ENCODE peak calls at places on chromosomes 12 and 14, in six cellular contexts. F is astrocyte of the spinal cord, P is keratinocyte, R is endothelial cell, X is K562, Y is tibial artery. H is an unnamed sample.

GRCh38 chr12:79374543-79374942 is 316.2 kb downstream of the PAWR start:
- DNase-seq in X (no peak), R (no peak), F (no peak), Y (no peak), P (no peak), H (no peak)

GRCh38 chr14:102421366-102422057 is 58.8 kb downstream of the TECPR2 start:
- DNase-seq in P (no peak), R (no peak), F (no peak), Y (no peak), X (no peak), H (peak; percentile 4)

GRCh38 chr14:57549765-57550420 is 56.2 kb upstream of the CCDC198 start:
- DNase-seq in F (no peak), P (no peak), R (no peak), Y (no peak), X (no peak), H (no peak)

GRCh38 chr12:31868980-31869379 is 90.2 kb upstream of the RESF1 start:
- DNase-seq in R (no peak), X (no peak), P (peak; percentile 7), F (peak; percentile 29), Y (no peak), H (peak; percentile 72)

GRCh38 chr14:75191100-75191499 is 14.7 kb upstream of the TMED10 start:
- DNase-seq in X (no peak), F (no peak), Y (no peak), P (no peak), R (no peak), H (no peak)

GRCh38 chr12:114794049-114794558 is 110.1 kb upstream of the TBX3 start:
- DNase-seq in R (no peak), F (no peak), X (peak; percentile 38), Y (no peak), P (no peak), H (peak; percentile 52)

GRCh38 chr14:35244542-35244941 is 47.6 kb upstream of the PSMA6 start:
- DNase-seq in F (no peak), R (no peak), P (no peak), X (no peak), Y (no peak), H (no peak)

GRCh38 chr12:108519558-108519957 is 4.5 kb downstream of the FICD start:
- DNase-seq in X (peak; percentile 52), F (no peak), Y (no peak), R (no peak), P (no peak), H (no peak)

GRCh38 chr12:80701388-80701787 is 6.0 kb upstream of the MYF6 start:
- DNase-seq in R (no peak), Y (no peak), P (no peak), X (no peak), F (no peak), H (no peak)

GRCh38 chr12:32535260-32535999 is 136.1 kb downstream of the FGD4 start:
- DNase-seq in Y (peak; percentile 85), F (peak; percentile 75), R (peak; percentile 9), X (no peak), P (no peak), H (peak; percentile 87)

GRCh38 chr12:2794261-2794735 is 472 bp upstream of the FKBP4 start:
- DNase-seq in Y (no peak), R (no peak), F (no peak), X (no peak), P (no peak), H (peak; percentile 29)

GRCh38 chr14:91303091-91303923 is 58.8 kb upstream of the GPR68 start:
- DNase-seq in X (peak; percentile 98), P (no peak), Y (no peak), R (peak; percentile 97), F (no peak), H (peak; percentile 67)

GRCh38 chr12:86015026-86015425 is 140.9 kb downstream of the NTS start:
- DNase-seq in R (no peak), Y (no peak), P (no peak), F (no peak), X (no peak), H (no peak)

GRCh38 chr12:77231548-77231947 is 166.2 kb upstream of the E2F7 start:
- DNase-seq in R (no peak), Y (peak; percentile 77), P (no peak), F (peak; percentile 76), X (no peak), H (peak; percentile 69)

GRCh38 chr12:122527478-122527944 is 462 bp downstream of the KNTC1 start:
- DNase-seq in R (no peak), Y (no peak), P (no peak), F (no peak), X (peak; percentile 15), H (peak; percentile 34)

GRCh38 chr12:101173197-101173749 is 36.8 kb downstream of the SLC5A8 start:
- DNase-seq in X (no peak), Y (no peak), F (no peak), P (no peak), R (no peak), H (no peak)

GRCh38 chr12:101174576-101174975 is 35.5 kb downstream of the SLC5A8 start:
- DNase-seq in R (no peak), Y (no peak), F (no peak), X (no peak), P (no peak), H (no peak)

GRCh38 chr12:101166866-101167265 is 43.2 kb downstream of the SLC5A8 start:
- DNase-seq in F (no peak), R (no peak), Y (no peak), P (no peak), X (no peak), H (no peak)

GRCh38 chr12:101168000-101168399 is 42.0 kb downstream of the SLC5A8 start:
- DNase-seq in R (no peak), X (no peak), P (no peak), F (no peak), Y (no peak), H (no peak)

DNA sequence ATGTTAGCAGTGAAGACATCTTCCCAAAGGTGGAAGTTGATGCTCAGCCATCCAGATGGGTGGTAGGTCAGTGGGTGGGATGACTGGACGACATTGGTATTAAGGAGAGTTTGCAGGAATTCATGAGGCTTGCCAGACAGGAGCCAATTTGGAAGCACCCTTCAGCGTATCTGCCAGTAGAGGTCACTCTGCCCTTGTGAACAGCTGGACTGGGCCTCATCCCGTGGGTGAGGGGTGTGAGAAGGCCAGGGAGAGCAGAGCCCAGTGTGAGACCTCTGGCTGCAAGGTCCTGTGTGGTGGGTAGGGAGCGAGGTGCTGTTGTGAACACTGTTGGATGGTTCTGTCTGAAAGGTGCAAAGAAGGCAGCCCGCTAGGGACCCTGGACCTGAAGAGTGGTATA is 37.7 kb downstream of the SLC5A8 start:
- DNase-seq in P (no peak), R (peak; percentile 46), X (peak; percentile 17), F (no peak), Y (no peak), H (peak; percentile 67)
- TF ChIP-seq CTCF in P (peak; percentile 67), R (no peak), X (peak; percentile 41), F (no peak), Y (no peak), H (no peak)

DNA sequence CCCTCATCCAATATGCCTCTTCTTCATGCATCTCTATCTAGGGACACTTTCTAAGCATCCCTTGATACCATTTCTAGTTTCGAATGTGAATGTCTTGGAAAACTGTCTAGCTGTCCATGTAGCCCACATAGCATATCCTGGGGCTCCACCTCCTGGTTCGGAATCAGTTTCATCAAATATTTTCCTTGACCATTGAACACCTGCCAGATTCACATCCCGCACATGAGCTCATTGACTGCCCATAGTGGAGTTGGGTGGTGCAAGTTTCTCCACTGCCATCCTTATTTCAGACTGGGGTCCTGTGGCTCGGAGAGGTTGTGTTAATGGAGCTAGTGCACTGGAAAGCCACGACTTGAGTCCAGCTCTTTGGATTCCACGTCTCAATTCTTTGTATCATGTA is 58.6 kb upstream of the TMEM263 start:
- DNase-seq in F (peak; percentile 16), R (no peak), X (no peak), Y (no peak), P (no peak), H (no peak)
- TF ChIP-seq CTCF in F (no peak), R (no peak), X (no peak), Y (no peak), P (no peak), H (no peak)

DNA sequence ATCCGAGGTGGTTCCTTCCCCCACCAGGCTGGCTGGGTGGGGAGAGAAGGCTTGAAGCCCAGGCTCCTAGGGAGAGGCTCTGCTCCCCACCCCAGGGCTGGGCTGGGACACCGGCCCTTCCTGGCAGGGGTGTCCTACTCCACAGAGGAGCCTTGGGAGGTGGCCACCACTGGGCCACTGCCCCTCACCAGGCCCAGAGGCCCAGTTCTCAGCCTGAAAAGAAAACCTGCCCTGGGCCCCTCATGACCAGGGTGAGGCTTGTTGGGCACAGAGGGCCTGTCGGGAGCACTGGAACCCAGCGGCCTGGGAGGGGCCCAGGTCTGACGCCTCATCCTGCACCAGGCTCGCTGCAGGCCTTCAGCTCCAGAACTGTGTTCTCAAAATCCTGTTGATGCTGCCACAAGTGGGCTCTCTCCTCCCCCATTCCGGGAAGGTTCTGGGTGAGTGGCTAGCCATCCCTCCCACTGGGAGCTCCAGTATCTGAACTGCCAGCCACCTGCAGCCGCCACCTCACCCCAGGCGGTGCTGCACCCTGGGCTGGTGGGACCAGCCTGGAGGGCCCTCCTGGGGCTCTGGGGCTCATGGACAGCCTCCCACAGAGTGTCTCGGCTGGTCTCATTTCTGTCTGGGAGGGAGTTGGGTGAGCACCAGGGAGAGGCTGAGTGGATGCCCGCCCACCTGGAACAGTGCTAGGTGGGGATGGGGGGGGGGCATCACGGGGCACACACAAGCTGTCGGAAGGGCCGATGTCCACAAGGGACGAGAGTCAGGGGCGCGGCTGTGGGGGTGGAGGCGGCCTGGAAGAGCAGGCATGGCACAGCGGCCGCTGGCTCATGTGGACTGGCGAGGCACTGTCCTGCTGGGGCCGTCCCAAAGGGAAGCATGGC is 11.8 kb downstream of the BAG5 start:
- DNase-seq in P (no peak), R (no peak), X (no peak), F (no peak), Y (peak; percentile 84), H (no peak)
- TF ChIP-seq CTCF in P (no peak), R (no peak), X (no peak), F (no peak), Y (no peak), H (no peak)

GRCh38 chr14:96584199-96584906 is 82.2 kb downstream of the PAPOLA start:
- DNase-seq in P (no peak), R (peak; percentile 83), F (no peak), X (peak; percentile 70), Y (no peak), H (peak; percentile 64)
- TF ChIP-seq CTCF in P (peak; percentile 18), R (peak; percentile 55), F (peak; percentile 46), X (peak; percentile 98), Y (no peak), H (peak; percentile 44)

GRCh38 chr14:50055461-50056228 is 60.7 kb downstream of the VCPKMT start:
- DNase-seq in Y (no peak), R (no peak), X (no peak), F (no peak), P (no peak), H (peak; percentile 22)
- TF ChIP-seq CTCF in Y (no peak), R (no peak), X (no peak), F (peak; percentile 8), P (no peak), H (no peak)

H was measured in testis.